ENCODE peak calls at places on chromosomes 6 and 20, in six cellular contexts. One of them, this sample, is unnamed.

GRCh38 chr6:14925627-14926026 is 320.2 kb upstream of the JARID2 start:
- DNase-seq in Karpas-422: no peak
- DNase-seq in progenitor cell of endocrine pancreas: no peak
- DNase-seq in glomerular endothelial cell: no peak
- DNase-seq in coronary artery: no peak
- DNase-seq in HCEC 1CT: peak; percentile 33
- DNase-seq in this sample: no peak

GRCh38 chr20:19019734-19020364 is 192.6 kb upstream of the SLC24A3 start:
- DNase-seq in Karpas-422: no peak
- DNase-seq in progenitor cell of endocrine pancreas: no peak
- DNase-seq in glomerular endothelial cell: no peak
- DNase-seq in coronary artery: no peak
- DNase-seq in HCEC 1CT: no peak
- DNase-seq in this sample: no peak

GRCh38 chr20:1633535-1633934 is 13.7 kb upstream of the SIRPB1 start:
- DNase-seq in Karpas-422: no peak
- DNase-seq in progenitor cell of endocrine pancreas: no peak
- DNase-seq in glomerular endothelial cell: no peak
- DNase-seq in coronary artery: no peak
- DNase-seq in HCEC 1CT: no peak
- DNase-seq in this sample: no peak

GRCh38 chr20:15703171-15703911 is 869.9 kb downstream of the KIF16B start:
- DNase-seq in Karpas-422: no peak
- DNase-seq in progenitor cell of endocrine pancreas: no peak
- DNase-seq in glomerular endothelial cell: peak; percentile 34
- DNase-seq in coronary artery: no peak
- DNase-seq in HCEC 1CT: no peak
- DNase-seq in this sample: no peak

GRCh38 chr6:167839343-167839742 is 12.6 kb downstream of the AFDN start:
- DNase-seq in Karpas-422: no peak
- DNase-seq in progenitor cell of endocrine pancreas: no peak
- DNase-seq in glomerular endothelial cell: no peak
- DNase-seq in coronary artery: no peak
- DNase-seq in HCEC 1CT: no peak
- DNase-seq in this sample: no peak

GRCh38 chr6:33452496-33452895 is 1.9 kb upstream of the ZBTB9 start:
- DNase-seq in Karpas-422: no peak
- DNase-seq in progenitor cell of endocrine pancreas: no peak
- DNase-seq in glomerular endothelial cell: no peak
- DNase-seq in coronary artery: no peak
- DNase-seq in HCEC 1CT: no peak
- DNase-seq in this sample: peak; percentile 26

GRCh38 chr6:156924241-156924640 is 147.1 kb downstream of the ARID1B start:
- DNase-seq in Karpas-422: no peak
- DNase-seq in progenitor cell of endocrine pancreas: no peak
- DNase-seq in glomerular endothelial cell: no peak
- DNase-seq in coronary artery: no peak
- DNase-seq in HCEC 1CT: no peak
- DNase-seq in this sample: no peak

GRCh38 chr6:151176941-151177760 is 62.6 kb upstream of the AKAP12 start:
- DNase-seq in Karpas-422: peak; percentile 34
- DNase-seq in progenitor cell of endocrine pancreas: no peak
- DNase-seq in glomerular endothelial cell: no peak
- DNase-seq in coronary artery: no peak
- DNase-seq in HCEC 1CT: no peak
- DNase-seq in this sample: no peak

GRCh38 chr6:33693186-33694158 is 18.0 kb downstream of the UQCC2 start:
- DNase-seq in Karpas-422: no peak
- DNase-seq in progenitor cell of endocrine pancreas: no peak
- DNase-seq in glomerular endothelial cell: no peak
- DNase-seq in coronary artery: no peak
- DNase-seq in HCEC 1CT: no peak
- DNase-seq in this sample: no peak

This sample was measured in GM13976.